ENCODE peak calls at places on chromosomes 13 and 19, in eight cellular contexts. Q is PC-3; U is testis; G is breast epithelium; P is CD8-positive, alpha-beta T cell; T is thoracic aorta; R is pancreas; N is mucosa of descending colon. W is an unnamed sample. For H3K4me1, the result is how much of the 10 kb centered on the place peaks cover.

GRCh38 chr13:79973533-79973963 is 367.4 kb downstream of the SPRY2 start:
- DNase-seq in N (no peak), P (no peak), T (no peak), Q (no peak), U (peak), G (no peak), R (no peak), W (no peak)

GRCh38 chr13:31320946-31321345 is 121.2 kb downstream of the B3GLCT start:
- DNase-seq in G (no peak), Q (no peak), R (no peak), T (no peak), P (no peak), U (no peak), N (no peak), W (no peak)

GRCh38 chr13:111518161-111518791 is 197.8 kb downstream of the TEX29 start:
- DNase-seq in Q (no peak), R (peak), N (peak), P (no peak), G (no peak), T (no peak), U (no peak), W (peak)

GRCh38 chr13:29993716-29994488 is 143.5 kb upstream of the UBL3 start:
- DNase-seq in T (no peak), U (no peak), N (no peak), G (no peak), Q (peak), R (no peak), P (no peak), W (no peak)

GRCh38 chr19:17762505-17763229 is 11.4 kb downstream of the FCHO1 start:
- DNase-seq in Q (peak), U (peak), P (no peak), T (no peak), N (no peak), G (no peak), R (no peak), W (no peak)

GRCh38 chr13:69704311-69704710 is 403.3 kb upstream of the ATXN8OS start:
- DNase-seq in P (no peak), N (no peak), Q (no peak), G (no peak), U (no peak), R (no peak), T (no peak), W (no peak)

GRCh38 chr13:91122766-91123165 is 224.7 kb upstream of the MIR17HG start:
- DNase-seq in Q (no peak), U (no peak), T (no peak), P (no peak), N (no peak), R (no peak), G (no peak), W (no peak)

GRCh38 chr13:42985312-42986175 is 6.5 kb downstream of the EPSTI1 start:
- DNase-seq in R (no peak), N (peak), P (no peak), G (no peak), T (no peak), U (no peak), Q (no peak), W (no peak)

GRCh38 chr19:40592170-40592569 is 9.0 kb upstream of the LTBP4 start:
- DNase-seq in P (no peak), T (no peak), U (no peak), R (peak), Q (peak), G (no peak), N (no peak), W (no peak)

GRCh38 chr13:22696433-22696832 is 484.3 kb upstream of the SGCG start:
- DNase-seq in T (no peak), G (no peak), N (no peak), Q (no peak), P (no peak), U (peak), R (no peak), W (no peak)
- H3K4me3 ChIP-seq in T (no peak), G (no peak), N (no peak), Q (no peak), P (no peak), U (no peak), R (no peak), W (no peak)

DNA sequence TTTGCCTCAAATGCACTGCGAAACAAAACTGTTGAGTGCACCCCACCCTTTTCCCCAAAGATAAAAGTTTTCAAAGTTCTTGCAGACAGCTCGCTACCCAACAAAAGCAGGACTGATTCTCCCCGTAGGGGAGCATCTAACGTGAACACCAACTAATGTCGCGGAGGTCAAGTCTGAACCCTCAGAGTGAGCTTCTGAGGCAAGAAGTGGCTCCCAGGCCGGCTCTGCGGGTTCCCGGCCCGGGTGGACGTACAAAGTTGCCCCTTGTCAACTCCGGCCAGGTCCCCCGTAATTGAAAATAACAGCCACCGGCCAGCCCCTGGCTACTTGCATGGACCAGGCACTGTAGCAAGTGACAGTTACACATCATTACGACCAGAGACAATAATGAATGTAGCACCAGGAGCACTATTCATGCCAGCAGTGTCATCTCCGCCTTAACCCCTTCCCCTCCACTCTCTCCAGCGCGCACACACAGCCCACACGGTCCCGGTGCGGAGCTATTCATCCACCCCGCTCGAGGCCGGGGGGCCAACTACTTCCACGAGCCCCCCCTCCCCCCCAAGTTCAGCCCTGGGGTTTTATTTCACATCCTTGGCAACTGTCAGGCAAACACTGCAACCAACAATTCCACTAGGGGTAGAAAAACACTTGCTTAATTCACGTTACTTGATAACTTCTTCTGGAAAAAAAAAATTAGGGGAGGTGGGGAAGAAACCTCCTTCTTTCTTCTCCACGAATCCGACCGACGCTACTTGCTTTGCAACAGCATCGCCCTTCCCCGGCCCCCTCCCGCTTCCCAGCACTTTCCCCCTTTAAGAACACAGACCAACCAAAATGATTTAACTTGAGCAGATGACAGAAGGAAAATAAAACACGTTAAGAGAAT is 1.2 kb downstream of the KLF12 start:
- DNase-seq in U (peak), G (no peak), R (peak), N (peak), T (no peak), Q (no peak), P (peak), W (peak)
- H3K4me1 ChIP-seq in U (under half), G (under half), R (under half), N (under half), T (under half), Q (under half), P (under half), W (under half)

GRCh38 chr19:3760871-3761361 is 576 bp downstream of the APBA3 start:
- DNase-seq in P (peak), U (no peak), N (no peak), Q (no peak), G (no peak), R (no peak), T (no peak), W (no peak)

GRCh38 chr19:3759482-3760254 is 1.8 kb downstream of the APBA3 start:
- DNase-seq in R (peak), N (no peak), G (no peak), P (no peak), T (no peak), Q (no peak), U (no peak), W (no peak)

GRCh38 chr19:3762501-3763459 is at the start of gene MRPL54:
- DNase-seq in U (peak), T (peak), Q (peak), P (peak), G (peak), N (peak), R (peak), W (peak)

GRCh38 chr19:3762130-3762473 is 380 bp upstream of the MRPL54 start:
- DNase-seq in N (no peak), R (no peak), U (no peak), P (no peak), Q (no peak), T (no peak), G (no peak), W (no peak)

GRCh38 chr19:3761382-3762129 is at the start of gene APBA3:
- DNase-seq in P (peak), U (peak), Q (peak), G (peak), N (peak), R (peak), T (peak), W (peak)
- TF ChIP-seq CTCF in P (peak), U (peak), Q (peak), G (peak), N (peak), R (peak), T (peak), W (peak)

GRCh38 chr19:29085630-29086029 is 127.3 kb downstream of the UQCRFS1 start:
- DNase-seq in U (no peak), P (no peak), R (no peak), Q (no peak), N (no peak), G (no peak), T (no peak), W (no peak)

GRCh38 chr19:29088761-29089160 is 124.2 kb downstream of the UQCRFS1 start:
- DNase-seq in Q (no peak), T (no peak), U (no peak), P (no peak), N (no peak), R (no peak), G (no peak), W (no peak)

GRCh38 chr19:29084266-29084665 is 128.7 kb downstream of the UQCRFS1 start:
- DNase-seq in P (no peak), N (no peak), Q (peak), U (peak), G (no peak), T (no peak), R (no peak), W (no peak)

GRCh38 chr19:29086182-29086581 is 126.8 kb downstream of the UQCRFS1 start:
- DNase-seq in N (no peak), T (no peak), P (no peak), U (no peak), G (no peak), R (no peak), Q (no peak), W (no peak)

DNA sequence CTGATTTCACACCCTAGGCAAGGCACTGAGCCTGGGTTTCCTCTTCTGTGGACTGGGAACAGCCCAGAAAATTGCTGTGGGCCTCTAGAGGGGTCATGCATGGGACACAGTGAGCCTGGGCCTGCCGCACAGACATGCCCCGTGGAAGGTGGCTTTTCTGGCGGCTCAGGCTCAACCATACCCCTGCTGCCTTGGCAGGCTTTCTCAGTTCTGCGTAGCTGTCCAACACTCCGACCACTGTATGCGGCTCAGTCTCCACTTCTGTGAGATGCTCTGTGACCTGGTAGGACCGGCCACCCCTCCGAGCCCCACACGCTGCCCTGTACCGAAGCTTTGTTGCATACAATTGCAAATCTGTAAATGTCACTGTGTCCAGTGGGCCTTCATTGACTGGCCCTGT is 126.3 kb downstream of the UQCRFS1 start:
- DNase-seq in T (no peak), P (no peak), U (no peak), N (no peak), G (no peak), R (no peak), Q (no peak), W (no peak)
- H3K4me3 ChIP-seq in T (no peak), P (no peak), U (no peak), N (no peak), G (no peak), R (no peak), Q (no peak), W (no peak)

DNA sequence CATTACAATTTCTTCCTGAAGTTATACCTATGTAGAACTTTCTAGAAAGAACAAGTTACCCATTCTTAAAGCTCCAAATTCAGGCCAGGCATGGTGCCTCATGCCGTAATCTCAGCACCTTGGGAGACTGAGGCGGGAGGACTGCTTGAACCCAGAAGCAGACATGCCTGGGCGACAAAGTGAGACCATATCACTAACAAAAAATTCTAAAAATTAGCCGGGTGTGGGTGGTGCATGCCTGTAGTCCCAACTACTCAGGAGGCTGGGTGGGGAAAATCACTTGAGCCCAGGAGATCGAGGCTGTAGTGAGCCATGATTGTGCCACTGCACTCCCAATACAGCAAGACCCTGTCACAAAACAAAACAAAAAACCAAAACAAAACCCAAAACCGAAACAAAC is 23.0 kb downstream of the KCNRG start:
- DNase-seq in Q (no peak), U (no peak), N (no peak), P (no peak), R (no peak), G (no peak), T (no peak), W (no peak)
- H3K4me1 ChIP-seq in Q (under half), U (under half), N (under half), P (under half), R (under half), G (under half), T (under half), W (under half)

GRCh38 chr13:60090579-60090978 is 73.1 kb downstream of the DIAPH3 start:
- DNase-seq in Q (no peak), R (no peak), P (no peak), N (no peak), U (no peak), T (no peak), G (no peak), W (no peak)

GRCh38 chr13:60095300-60095699 is 68.4 kb downstream of the DIAPH3 start:
- DNase-seq in T (no peak), Q (no peak), R (no peak), U (no peak), N (no peak), G (no peak), P (no peak), W (no peak)

GRCh38 chr13:60094385-60095088 is 69.2 kb downstream of the DIAPH3 start:
- DNase-seq in P (no peak), T (no peak), N (no peak), U (no peak), Q (no peak), R (no peak), G (no peak), W (no peak)

DNA sequence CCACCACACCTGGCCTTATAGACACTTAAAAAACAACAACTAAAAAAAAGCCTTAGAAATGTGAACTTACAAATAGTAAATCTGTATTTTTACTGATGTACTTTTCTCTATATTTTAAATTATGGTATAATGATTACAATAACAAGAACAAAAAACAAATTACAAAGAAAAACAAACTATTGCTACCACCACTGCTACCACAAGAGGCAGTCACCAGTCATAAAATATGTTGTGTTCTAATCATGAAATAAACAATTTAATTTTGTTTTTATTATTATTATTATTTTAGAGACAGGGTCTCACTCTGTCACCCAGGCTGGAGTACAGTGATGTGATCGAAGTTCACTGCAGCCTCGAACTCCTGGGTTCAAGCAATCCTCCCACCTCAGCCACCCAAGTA is 72.2 kb downstream of the DIAPH3 start:
- DNase-seq in G (no peak), N (no peak), P (no peak), T (no peak), U (no peak), R (no peak), Q (no peak), W (no peak)
- TF ChIP-seq CTCF in G (no peak), N (no peak), P (no peak), T (no peak), U (no peak), R (no peak), Q (no peak), W (no peak)

GRCh38 chr13:94860981-94861407 is 148.6 kb upstream of the SOX21 start:
- DNase-seq in U (no peak), Q (peak), G (no peak), T (no peak), R (no peak), P (no peak), N (no peak), W (no peak)
- H3K4me3 ChIP-seq in U (no peak), Q (peak), G (peak), T (peak), R (no peak), P (peak), N (no peak), W (peak)

DNA sequence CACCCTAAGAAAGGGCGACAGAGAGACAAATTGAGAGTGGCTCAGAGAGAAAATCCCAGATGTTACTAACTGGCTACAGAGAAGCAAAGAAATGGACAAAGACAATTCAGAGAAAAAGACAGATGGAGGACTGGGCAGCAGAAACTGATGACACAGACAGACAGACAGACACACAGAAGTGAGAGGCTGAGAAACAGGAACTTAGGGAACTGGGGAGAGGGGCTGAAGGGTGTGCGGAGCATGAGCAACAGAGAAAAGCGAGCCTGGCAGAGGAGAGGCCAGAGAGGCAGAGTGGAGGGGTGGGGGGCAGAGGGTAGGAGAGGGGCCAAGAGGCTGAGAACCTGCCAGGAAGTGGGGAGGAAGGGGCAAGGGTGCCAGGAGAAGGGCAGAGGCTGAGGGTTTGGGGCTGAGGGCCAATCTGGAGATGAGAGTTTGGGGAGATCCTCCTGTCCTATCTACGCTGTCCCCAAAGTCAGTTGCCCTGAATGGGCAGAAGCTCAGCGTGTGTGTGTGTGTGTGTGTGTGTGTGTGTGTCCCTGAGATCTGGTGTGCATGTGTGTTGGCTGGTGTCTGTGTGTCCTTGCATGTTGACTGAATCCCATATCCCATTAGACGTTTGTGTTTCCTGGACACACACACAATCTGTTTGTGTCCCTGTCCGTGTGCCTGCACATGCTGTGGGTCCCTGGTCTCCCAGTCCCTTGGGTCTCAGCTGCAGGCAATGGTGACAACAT is 5.6 kb upstream of the ERFL start:
- DNase-seq in P (peak), U (no peak), G (no peak), T (no peak), N (peak), Q (no peak), R (no peak), W (no peak)
- H3K4me1 ChIP-seq in P (half or more), U (under half), G (under half), T (under half), N (under half), Q (under half), R (under half), W (under half)

GRCh38 chr13:24389506-24389905 is 80.1 kb downstream of the C1QTNF9 start:
- DNase-seq in G (no peak), N (no peak), Q (no peak), R (no peak), P (no peak), U (no peak), T (no peak), W (no peak)

GRCh38 chr13:24385902-24386301 is 76.5 kb downstream of the C1QTNF9 start:
- DNase-seq in G (no peak), R (no peak), U (no peak), T (no peak), N (no peak), P (no peak), Q (no peak), W (no peak)

GRCh38 chr13:24392972-24393371 is 83.6 kb downstream of the C1QTNF9 start:
- DNase-seq in Q (no peak), G (no peak), P (no peak), T (no peak), N (no peak), R (no peak), U (no peak), W (no peak)

GRCh38 chr13:24381539-24382265 is 72.3 kb downstream of the C1QTNF9 start:
- DNase-seq in N (no peak), U (no peak), Q (peak), T (no peak), G (no peak), P (no peak), R (no peak), W (no peak)

GRCh38 chr13:24386816-24387708 is 77.7 kb downstream of the C1QTNF9 start:
- DNase-seq in P (no peak), T (no peak), G (no peak), Q (no peak), N (no peak), R (no peak), U (no peak), W (no peak)
- TF ChIP-seq CTCF in P (no peak), T (no peak), G (no peak), Q (no peak), N (no peak), R (no peak), U (no peak), W (no peak)

W was measured in left lung.